ENCODE peak calls at places on chromosomes 1 and 21, in six cellular contexts. S is activated T-cell treated with anti-CD3 and anti-CD28 coated beads for 1 hour, C is heart left ventricle, N is mammary epithelial cell, V is fibroblast of lung, J is colonic mucosa. H is an unnamed sample.

GRCh38 chr1:113147826-113148225 is 74.8 kb downstream of the LRIG2 start:
- DNase-seq in C (no peak), V (no peak), J (no peak), N (no peak), S (no peak), H (no peak)

GRCh38 chr1:237953238-237953637 is 62.5 kb upstream of the ZP4 start:
- DNase-seq in J (no peak), S (no peak), C (no peak), N (peak; percentile 43), V (no peak), H (no peak)

GRCh38 chr1:41751804-41752513 is 166.8 kb downstream of the HIVEP3 start:
- DNase-seq in V (peak; percentile 91), N (no peak), C (no peak), J (no peak), S (no peak), H (no peak)

GRCh38 chr1:209095627-209096595 is 487.6 kb upstream of the CAMK1G start:
- DNase-seq in J (no peak), N (peak; percentile 72), C (no peak), S (no peak), V (peak; percentile 88), H (no peak)

GRCh38 chr1:87279966-87280535 is 48.6 kb upstream of the LMO4 start:
- DNase-seq in V (peak; percentile 16), N (no peak), S (no peak), J (no peak), C (no peak), H (peak; percentile 9)

GRCh38 chr1:58815680-58816071 is 31.8 kb upstream of the JUN start:
- DNase-seq in N (peak; percentile 58), J (peak; percentile 83), V (no peak), S (no peak), C (no peak), H (no peak)

GRCh38 chr1:6128276-6129081 is 51.6 kb downstream of the CHD5 start:
- DNase-seq in V (no peak), J (no peak), C (peak; percentile 61), S (no peak), N (no peak), H (no peak)

GRCh38 chr1:221335161-221336101 is 406.5 kb downstream of the DUSP10 start:
- DNase-seq in C (no peak), S (no peak), N (peak; percentile 50), V (peak; percentile 92), J (no peak), H (peak; percentile 84)

GRCh38 chr1:155913969-155914757 is 3.0 kb upstream of the RIT1 start:
- DNase-seq in N (no peak), J (no peak), V (peak; percentile 44), S (no peak), C (no peak), H (no peak)

GRCh38 chr1:235279627-235280194 is 48.3 kb downstream of the ARID4B start:
- DNase-seq in V (no peak), N (no peak), S (no peak), J (no peak), C (no peak), H (no peak)

GRCh38 chr1:201785291-201785690 is 43.7 kb upstream of the IPO9 start:
- DNase-seq in S (no peak), C (no peak), V (no peak), N (peak; percentile 95), J (no peak), H (no peak)

GRCh38 chr1:22547186-22547817 is 16.0 kb upstream of the EPHA8 start:
- DNase-seq in J (no peak), S (no peak), C (no peak), V (no peak), N (no peak), H (no peak)

GRCh38 chr1:202857136-202857610 is 31.8 kb downstream of the RABIF start:
- DNase-seq in N (no peak), S (no peak), J (peak; percentile 69), V (no peak), C (no peak), H (no peak)

GRCh38 chr1:235624751-235625192 is 24.8 kb downstream of the GNG4 start:
- DNase-seq in N (no peak), S (no peak), V (peak; percentile 94), J (no peak), C (no peak), H (no peak)

GRCh38 chr21:46004168-46004861 is 22.7 kb downstream of the COL6A1 start:
- DNase-seq in N (no peak), S (no peak), J (peak; percentile 14), V (no peak), C (peak; percentile 59), H (no peak)

GRCh38 chr1:172292840-172293239 is 127.6 kb upstream of the C1orf105 start:
- DNase-seq in V (peak; percentile 35), J (no peak), C (no peak), N (no peak), S (no peak), H (no peak)

GRCh38 chr21:36320421-36321324 is 676 bp downstream of the MORC3 start:
- DNase-seq in N (peak; percentile 88), J (peak; percentile 82), V (peak; percentile 73), S (no peak), C (peak; percentile 87), H (peak; percentile 56)

GRCh38 chr1:230091473-230092231 is 24.6 kb downstream of the GALNT2 start:
- DNase-seq in S (no peak), N (no peak), C (no peak), V (peak; percentile 68), J (no peak), H (no peak)

GRCh38 chr1:156697481-156697880 is 7.9 kb downstream of the CRABP2 start:
- DNase-seq in N (no peak), C (no peak), J (no peak), V (no peak), S (no peak), H (no peak)

GRCh38 chr1:172914517-172915144 is 136.1 kb downstream of the TNFSF18 start:
- DNase-seq in C (no peak), S (no peak), J (no peak), N (no peak), V (peak; percentile 85), H (no peak)

GRCh38 chr1:41025979-41026819 is 4.7 kb upstream of the SLFNL1 start:
- DNase-seq in S (no peak), V (no peak), C (no peak), J (no peak), N (no peak), H (no peak)

GRCh38 chr1:10494754-10495474 is 20.2 kb downstream of the PEX14 start:
- DNase-seq in V (peak; percentile 53), N (peak; percentile 74), C (peak; percentile 82), J (peak; percentile 87), S (peak; percentile 79), H (no peak)

GRCh38 chr21:31459457-31459856 is 115.4 kb upstream of the TIAM1 start:
- DNase-seq in N (no peak), C (no peak), V (no peak), S (no peak), J (no peak), H (no peak)

GRCh38 chr1:224116131-224116530 is 2.2 kb downstream of the FBXO28 start:
- DNase-seq in V (peak; percentile 63), S (no peak), N (peak; percentile 55), C (no peak), J (no peak), H (peak; percentile 42)

GRCh38 chr21:46191257-46191685 is 7.0 kb upstream of the SPATC1L start:
- DNase-seq in N (peak; percentile 47), C (peak; percentile 66), J (peak; percentile 18), V (peak; percentile 79), S (no peak), H (no peak)

GRCh38 chr21:14889080-14889805 is 175.6 kb downstream of the NRIP1 start:
- DNase-seq in V (peak; percentile 80), S (no peak), J (peak; percentile 44), N (peak; percentile 69), C (no peak), H (no peak)

GRCh38 chr1:245205864-245206263 is 51.1 kb downstream of the KIF26B start:
- DNase-seq in V (no peak), N (no peak), S (no peak), C (no peak), J (no peak), H (no peak)